ENCODE peak calls at places on chromosomes 16 and 17, in six cellular contexts. U, V, L, F, Q and I are unnamed samples.

GRCh38 chr17:41496803-41497484 is 7.2 kb upstream of the KRT36 start:
- DNase-seq in L (peak; percentile 96), U (peak; percentile 21), Q (peak; percentile 68), F (peak; percentile 81), V (peak; percentile 93), I (peak; percentile 83)

GRCh38 chr17:47203984-47204721 is 5.0 kb upstream of the MYL4 start:
- DNase-seq in U (no peak), F (peak; percentile 16), V (no peak), L (no peak), Q (no peak), I (peak; percentile 64)

GRCh38 chr16:14473488-14473887 is 156.6 kb downstream of the PARN start:
- DNase-seq in V (no peak), L (no peak), F (no peak), U (no peak), Q (no peak), I (no peak)

GRCh38 chr16:70493863-70494770 is 29.2 kb downstream of the COG4 start:
- DNase-seq in V (no peak), F (no peak), U (no peak), Q (no peak), L (no peak), I (peak; percentile 28)

GRCh38 chr17:43823350-43824084 is 9.4 kb downstream of the MPP3 start:
- DNase-seq in U (no peak), V (no peak), L (no peak), Q (no peak), F (no peak), I (no peak)

GRCh38 chr17:7833795-7834553 is at the start of gene KDM6B:
- DNase-seq in F (peak; percentile 95), Q (no peak), U (peak; percentile 85), L (peak; percentile 97), V (peak; percentile 94), I (peak; percentile 85)

GRCh38 chr17:76547183-76547641 is 7.4 kb downstream of the PRCD start:
- DNase-seq in L (peak; percentile 75), U (peak; percentile 67), V (peak; percentile 80), Q (no peak), F (peak; percentile 80), I (peak; percentile 85)

GRCh38 chr16:82633964-82634600 is 7.3 kb downstream of the CDH13 start:
- DNase-seq in Q (no peak), V (peak; percentile 76), U (no peak), F (peak; percentile 60), L (no peak), I (peak; percentile 46)

GRCh38 chr17:20063665-20064648 is 54.8 kb downstream of the SPECC1 start:
- DNase-seq in V (no peak), Q (no peak), U (no peak), F (peak; percentile 53), L (peak; percentile 55), I (peak; percentile 87)

GRCh38 chr17:44108440-44109311 is 14.8 kb downstream of the HDAC5 start:
- DNase-seq in Q (no peak), F (peak; percentile 99), L (no peak), V (no peak), U (no peak), I (peak; percentile 98)

GRCh38 chr16:1895068-1895467 is 23.1 kb upstream of the MEIOB start:
- DNase-seq in V (no peak), Q (no peak), U (no peak), L (no peak), F (no peak), I (no peak)

GRCh38 chr17:13557077-13557476 is 44.7 kb downstream of the HS3ST3A1 start:
- DNase-seq in U (no peak), V (no peak), Q (no peak), L (no peak), F (peak; percentile 49), I (peak; percentile 85)

GRCh38 chr17:37478187-37478586 is 11.5 kb upstream of the DUSP14 start:
- DNase-seq in L (no peak), V (no peak), Q (no peak), U (no peak), F (peak; percentile 77), I (peak; percentile 58)

GRCh38 chr16:81151648-81152047 is 55.5 kb upstream of the GCSH start:
- DNase-seq in Q (no peak), U (no peak), V (no peak), L (no peak), F (no peak), I (no peak)

GRCh38 chr17:49358638-49359247 is 3.3 kb downstream of the ZNF652 start:
- DNase-seq in V (no peak), L (peak; percentile 12), F (peak; percentile 7), Q (no peak), U (no peak), I (no peak)

GRCh38 chr17:57939797-57940196 is 15.4 kb downstream of the CUEDC1 start:
- DNase-seq in Q (no peak), F (no peak), V (no peak), U (no peak), L (no peak), I (no peak)

GRCh38 chr17:9291912-9292562 is 270.7 kb downstream of the NTN1 start:
- DNase-seq in Q (no peak), V (peak; percentile 35), U (no peak), F (peak; percentile 66), L (peak; percentile 54), I (peak; percentile 25)

GRCh38 chr16:21194771-21195301 is 16.5 kb downstream of the ZP2 start:
- DNase-seq in U (no peak), L (no peak), V (no peak), F (no peak), Q (no peak), I (no peak)

GRCh38 chr17:81376946-81377733 is 18.1 kb upstream of the BAHCC1 start:
- DNase-seq in F (no peak), L (peak; percentile 27), U (no peak), V (no peak), Q (no peak), I (no peak)

GRCh38 chr17:41492351-41492750 is 2.6 kb upstream of the KRT36 start:
- DNase-seq in F (peak; percentile 77), U (no peak), V (no peak), L (no peak), Q (no peak), I (peak; percentile 33)

GRCh38 chr16:81973737-81974136 is 37.5 kb downstream of the SDR42E1 start:
- DNase-seq in V (peak; percentile 68), Q (peak; percentile 33), F (no peak), U (no peak), L (peak; percentile 90), I (no peak)

GRCh38 chr16:15492091-15492740 is 57.8 kb downstream of the BMERB1 start:
- DNase-seq in V (no peak), U (no peak), L (no peak), Q (no peak), F (no peak), I (no peak)

GRCh38 chr16:17467923-17468540 is 2.7 kb downstream of the XYLT1 start:
- DNase-seq in Q (no peak), V (peak; percentile 85), L (peak; percentile 78), F (no peak), U (peak; percentile 59), I (peak; percentile 69)

GRCh38 chr17:44533533-44534246 is 23.6 kb upstream of the FZD2 start:
- DNase-seq in U (peak; percentile 94), Q (no peak), L (peak; percentile 97), V (peak; percentile 94), F (peak; percentile 88), I (peak; percentile 90)

GRCh38 chr16:4053663-4054479 is 62.4 kb downstream of the ADCY9 start:
- DNase-seq in Q (no peak), V (no peak), L (no peak), F (peak; percentile 97), U (no peak), I (peak; percentile 95)

GRCh38 chr17:75011788-75012319 is 616 bp upstream of the MRPL58 start:
- DNase-seq in Q (no peak), L (no peak), V (no peak), F (peak; percentile 44), U (no peak), I (peak; percentile 59)

GRCh38 chr17:67279115-67279514 is 34.1 kb upstream of the HELZ start:
- DNase-seq in U (no peak), V (no peak), Q (no peak), F (no peak), L (no peak), I (no peak)

GRCh38 chr17:73436966-73437365 is 125.2 kb upstream of the CDC42EP4 start:
- DNase-seq in F (peak; percentile 45), V (no peak), L (no peak), Q (no peak), U (no peak), I (peak; percentile 4)

GRCh38 chr16:23829454-23829853 is 6.3 kb upstream of the PRKCB start:
- DNase-seq in F (no peak), U (no peak), V (no peak), L (no peak), Q (no peak), I (no peak)
- H2BK15ac ChIP-seq in F (no peak overlapping the region), U (no peak overlapping the region), V (no peak overlapping the region), L (no peak overlapping the region), Q (no peak overlapping the region), I (no peak overlapping the region)

DNA sequence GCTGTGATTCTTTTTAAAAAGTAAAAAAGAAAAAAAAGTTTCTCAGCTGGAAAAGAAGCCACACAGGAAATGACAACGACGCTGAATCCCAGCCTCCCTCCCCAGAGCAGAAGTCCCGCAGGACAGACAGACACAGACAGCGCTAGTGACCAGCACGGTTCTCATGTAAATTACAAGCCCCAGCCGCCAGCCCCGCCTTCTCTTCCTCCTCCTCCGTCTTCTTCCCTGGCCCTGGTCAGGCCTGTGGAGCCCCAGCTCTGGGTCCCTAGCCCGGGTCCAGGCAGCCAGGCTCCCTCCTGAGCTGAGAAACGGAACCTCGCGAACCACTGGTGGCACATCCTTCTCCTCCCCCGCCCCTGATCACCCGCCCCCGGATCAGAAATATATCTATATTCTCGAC is 7.0 kb upstream of the IL17C start:
- DNase-seq in Q (no peak), L (no peak), V (no peak), U (no peak), F (no peak), I (no peak)
- H3K27ac ChIP-seq in Q (no peak overlapping the region), L (no peak overlapping the region), V (no peak overlapping the region), U (no peak overlapping the region), F (no peak overlapping the region), I (no peak overlapping the region)

DNA sequence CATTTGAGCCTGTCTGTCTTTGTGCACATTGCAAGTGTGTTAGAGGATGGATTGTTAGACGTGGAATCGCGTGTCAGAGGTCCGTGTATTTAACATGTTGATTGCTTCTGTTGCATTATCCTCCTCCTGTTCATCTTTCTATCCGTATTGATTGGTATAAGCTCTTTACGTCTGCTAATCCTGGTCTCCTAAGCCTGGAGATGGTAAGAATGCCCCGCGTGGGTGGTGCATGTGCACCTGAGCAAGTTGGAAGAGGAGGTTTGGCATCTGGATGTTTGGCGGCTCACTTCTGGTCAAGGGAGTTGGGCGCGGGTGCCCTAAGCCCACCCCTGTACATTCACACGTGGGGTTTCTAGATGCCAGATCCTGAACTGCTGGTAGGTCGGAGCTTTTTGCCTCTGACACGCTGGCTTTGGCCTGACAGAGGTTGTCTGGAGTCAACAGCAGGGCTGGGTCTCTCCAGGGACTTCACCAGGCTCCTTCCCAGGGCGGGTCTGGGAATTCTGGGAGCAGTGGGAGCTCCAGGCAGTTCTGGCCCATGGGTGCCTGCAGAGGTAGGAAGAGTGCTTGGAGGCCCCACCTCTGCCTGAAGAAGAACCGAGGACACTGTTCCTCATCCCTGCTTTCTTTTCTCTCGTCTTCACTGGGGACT is 107.3 kb downstream of the OR1D5 start:
- DNase-seq in L (no peak), U (no peak), F (no peak), V (no peak), Q (no peak), I (no peak)
- H2BK15ac ChIP-seq in L (no peak overlapping the region), U (no peak overlapping the region), F (no peak overlapping the region), V (no peak overlapping the region), Q (no peak overlapping the region), I (peak overlapping the region; percentile 74)

GRCh38 chr16:87143661-87144121 is 173.5 kb downstream of the C16orf95 start:
- DNase-seq in F (no peak), Q (no peak), L (peak; percentile 52), U (no peak), V (no peak), I (no peak)
- H3K27ac ChIP-seq in F (no peak overlapping the region), Q (no peak overlapping the region), L (no peak overlapping the region), U (no peak overlapping the region), V (no peak overlapping the region), I (no peak overlapping the region)

GRCh38 chr17:50681260-50682200 is 26.2 kb downstream of the ANKRD40 start:
- DNase-seq in Q (no peak), L (no peak), F (peak; percentile 89), U (no peak), V (peak; percentile 82), I (peak; percentile 82)
- H2BK15ac ChIP-seq in Q (no peak overlapping the region), L (no peak overlapping the region), F (peak overlapping the region; percentile 23), U (no peak overlapping the region), V (no peak overlapping the region), I (peak overlapping the region; percentile 94)